ENCODE peak calls at places on chromosomes 5 and 9, in nine cellular contexts. H is iPS-NIHi11, C is WTC11, V is SK-MEL-5, S is GM20000, D is hepatocyte, R is caudate nucleus, F is HS-27A, W is endothelial cell of umbilical vein. U is an unnamed sample.

GRCh38 chr9:135249191-135249590 is 161.7 kb downstream of the OLFM1 start:
- DNase-seq in C (no peak), R (no peak), V (no peak), W (no peak), D (no peak), S (no peak), F (no peak), H (no peak), U (no peak)

GRCh38 chr5:175466700-175467318 is 11.6 kb upstream of the SFXN1 start:
- DNase-seq in C (no peak), R (no peak), D (no peak), W (no peak), S (no peak), V (no peak), H (no peak), F (no peak), U (no peak)

GRCh38 chr5:922041-922744 is 29.5 kb downstream of the TRIP13 start:
- DNase-seq in V (no peak), W (no peak), C (no peak), D (no peak), S (no peak), R (no peak), F (no peak), H (no peak), U (no peak)

GRCh38 chr9:131513177-131513576 is 10.5 kb downstream of the POMT1 start:
- DNase-seq in W (no peak), V (no peak), S (no peak), F (no peak), H (no peak), R (no peak), D (no peak), C (no peak), U (no peak)

GRCh38 chr9:114786251-114786650 is 19.6 kb downstream of the TNFSF15 start:
- DNase-seq in D (peak; percentile 34), R (no peak), C (no peak), W (peak; percentile 48), V (no peak), S (no peak), H (no peak), F (no peak), U (no peak)

GRCh38 chr5:138305797-138306196 is 25.8 kb downstream of the CDC25C start:
- DNase-seq in S (no peak), V (no peak), F (no peak), W (no peak), H (no peak), D (no peak), R (no peak), C (no peak), U (no peak)

GRCh38 chr9:135952664-135953206 is 8.4 kb downstream of the UBAC1 start:
- DNase-seq in R (no peak), D (no peak), V (no peak), F (no peak), W (no peak), H (no peak), C (no peak), S (no peak), U (no peak)

GRCh38 chr9:70466976-70467551 is 52.6 kb upstream of the KLF9 start:
- DNase-seq in C (no peak), R (no peak), S (no peak), W (peak; percentile 38), F (no peak), H (no peak), V (no peak), D (no peak), U (no peak)

GRCh38 chr5:124408738-124409453 is 337.5 kb downstream of the ZNF608 start:
- DNase-seq in R (no peak), F (peak; percentile 2), D (no peak), S (no peak), C (no peak), W (no peak), V (no peak), H (no peak), U (no peak)

GRCh38 chr5:37915078-37915736 is 75.4 kb upstream of the GDNF start:
- DNase-seq in F (no peak), W (no peak), C (no peak), H (no peak), S (no peak), R (no peak), D (no peak), V (no peak), U (no peak)

GRCh38 chr5:75566710-75567309 is 44.4 kb upstream of the ANKDD1B start:
- DNase-seq in F (peak; percentile 66), D (peak; percentile 81), H (peak; percentile 33), R (no peak), S (peak; percentile 58), W (peak; percentile 96), V (peak; percentile 51), C (no peak), U (no peak)

GRCh38 chr5:155254399-155254798 is 240.8 kb downstream of the KIF4B start:
- DNase-seq in S (no peak), V (no peak), F (no peak), H (no peak), D (no peak), W (no peak), C (no peak), R (no peak), U (no peak)

GRCh38 chr5:131466171-131466766 is 168.8 kb downstream of the RAPGEF6 start:
- DNase-seq in F (peak; percentile 17), W (no peak), D (no peak), H (no peak), R (no peak), V (no peak), C (no peak), S (no peak), U (no peak)

GRCh38 chr5:67021522-67022316 is 174.9 kb downstream of the CD180 start:
- DNase-seq in F (no peak), R (no peak), W (no peak), D (no peak), S (no peak), C (no peak), V (no peak), H (no peak), U (no peak)

GRCh38 chr5:78509884-78510769 is 138.4 kb downstream of the LHFPL2 start:
- DNase-seq in R (peak; percentile 30), D (peak; percentile 61), H (peak; percentile 83), F (no peak), V (no peak), W (peak; percentile 60), S (peak; percentile 79), C (peak; percentile 74), U (peak; percentile 60)

GRCh38 chr5:179558912-179559279 is 8.5 kb downstream of the RUFY1 start:
- DNase-seq in H (peak; percentile 66), W (peak; percentile 61), S (no peak), F (no peak), V (no peak), C (peak; percentile 75), D (peak; percentile 65), R (no peak), U (peak; percentile 35)

GRCh38 chr5:93800988-93801811 is 59.8 kb upstream of the POU5F2 start:
- DNase-seq in R (no peak), V (peak; percentile 68), C (no peak), S (peak; percentile 10), W (peak; percentile 68), H (peak; percentile 23), F (no peak), D (peak; percentile 64), U (no peak)

GRCh38 chr9:13118294-13118693 is 161.2 kb downstream of the MPDZ start:
- DNase-seq in C (no peak), H (peak; percentile 12), S (no peak), V (no peak), R (no peak), F (no peak), D (no peak), W (no peak), U (no peak)

GRCh38 chr9:130321082-130321481 is 55.5 kb downstream of the HMCN2 start:
- DNase-seq in F (no peak), W (no peak), C (no peak), V (no peak), S (no peak), R (no peak), H (no peak), D (no peak), U (no peak)

GRCh38 chr9:83125671-83126070 is 62.7 kb upstream of the RASEF start:
- DNase-seq in R (no peak), F (no peak), S (no peak), H (no peak), C (no peak), V (no peak), W (no peak), D (no peak), U (no peak)

GRCh38 chr5:132059043-132059695 is 1.3 kb upstream of the IL3 start:
- DNase-seq in H (no peak), R (no peak), W (no peak), C (no peak), F (no peak), S (no peak), D (no peak), V (no peak), U (no peak)

GRCh38 chr5:151357097-151357496 is 9.7 kb upstream of the SLC36A2 start:
- DNase-seq in W (no peak), S (no peak), V (no peak), H (peak; percentile 40), R (no peak), C (no peak), F (no peak), D (no peak), U (no peak)

GRCh38 chr9:17929506-17929905 is 350.6 kb downstream of the SH3GL2 start:
- DNase-seq in H (no peak), S (no peak), V (no peak), F (no peak), C (no peak), R (no peak), D (no peak), W (no peak), U (no peak)

GRCh38 chr5:179862891-179863290 is 4.3 kb upstream of the MRNIP start:
- DNase-seq in V (no peak), C (no peak), R (no peak), H (no peak), W (no peak), D (no peak), F (no peak), S (no peak), U (no peak)

GRCh38 chr5:93299596-93300308 is 281.3 kb downstream of the NR2F1-AS1 start:
- DNase-seq in H (peak; percentile 62), C (peak; percentile 44), R (no peak), D (no peak), F (no peak), V (peak; percentile 22), S (no peak), W (no peak), U (no peak)

GRCh38 chr5:28896949-28897348 is 1858.6 kb upstream of the CDH9 start:
- DNase-seq in S (no peak), H (no peak), C (no peak), R (no peak), F (no peak), D (no peak), V (peak; percentile 49), W (no peak), U (no peak)

GRCh38 chr9:127942152-127943010 is 4.7 kb upstream of the DPM2 start:
- DNase-seq in V (peak; percentile 65), S (peak; percentile 76), F (no peak), D (peak; percentile 76), W (peak; percentile 58), H (peak; percentile 87), C (peak; percentile 78), R (no peak), U (peak; percentile 74)

GRCh38 chr5:134647750-134648424 is 698 bp upstream of the SEC24A start:
- DNase-seq in V (peak; percentile 41), F (no peak), C (no peak), W (no peak), H (no peak), R (no peak), D (peak; percentile 32), S (peak; percentile 76), U (no peak)

GRCh38 chr5:40409600-40409999 is 270.1 kb upstream of the PTGER4 start:
- DNase-seq in C (no peak), H (no peak), R (no peak), S (no peak), W (no peak), D (no peak), V (no peak), F (no peak), U (no peak)

GRCh38 chr5:149172709-149173505 is 31.6 kb downstream of the ABLIM3 start:
- DNase-seq in C (no peak), D (no peak), R (no peak), F (no peak), H (no peak), W (peak; percentile 11), S (no peak), V (no peak), U (no peak)

GRCh38 chr5:138488481-138488945 is 23.2 kb downstream of the EGR1 start:
- DNase-seq in R (no peak), V (peak; percentile 61), C (no peak), F (no peak), D (peak; percentile 26), W (peak; percentile 0), S (no peak), H (no peak), U (no peak)

U was measured in HuH-7.5.